ENCODE peak calls at places on chromosomes 6 and 20, in nine cellular contexts. Z, S, B, E, T, I, V, J and Y are unnamed samples.

GRCh38 chr20:19726126-19726525 is 31.9 kb upstream of the RIN2 start:
- DNase-seq in Z (no peak), S (no peak), B (no peak), E (no peak), T (no peak), I (no peak), V (no peak), J (no peak), Y (peak; percentile 57)

GRCh38 chr6:112205521-112206458 is 48.6 kb downstream of the LAMA4 start:
- DNase-seq in Z (no peak), S (no peak), B (no peak), E (no peak), T (no peak), I (no peak), V (no peak), J (no peak), Y (no peak)

GRCh38 chr6:11815231-11815630 is 36.6 kb upstream of the ADTRP start:
- DNase-seq in Z (no peak), S (no peak), B (peak; percentile 54), E (no peak), T (no peak), I (no peak), V (no peak), J (no peak), Y (peak; percentile 14)

GRCh38 chr6:109094351-109095035 is at the start of gene SESN1:
- DNase-seq in Z (peak; percentile 94), S (peak; percentile 80), B (peak; percentile 96), E (peak; percentile 68), T (peak; percentile 94), I (peak; percentile 76), V (peak; percentile 65), J (peak; percentile 70), Y (peak; percentile 93)

GRCh38 chr6:154394571-154394970 is 38.0 kb upstream of the IPCEF1 start:
- DNase-seq in Z (no peak), S (no peak), B (no peak), E (no peak), T (no peak), I (no peak), V (no peak), J (no peak), Y (no peak)

GRCh38 chr20:60447703-60448102 is 489.5 kb downstream of the CDH26 start:
- DNase-seq in Z (no peak), S (no peak), B (no peak), E (no peak), T (no peak), I (no peak), V (no peak), J (no peak), Y (no peak)

GRCh38 chr6:19472168-19472567 is 365.0 kb upstream of the ID4 start:
- DNase-seq in Z (no peak), S (no peak), B (peak; percentile 75), E (no peak), T (no peak), I (no peak), V (peak; percentile 22), J (no peak), Y (peak; percentile 0)

GRCh38 chr20:47356220-47356525 is 326 bp downstream of the ZMYND8 start:
- DNase-seq in Z (no peak), S (no peak), B (no peak), E (no peak), T (no peak), I (no peak), V (no peak), J (no peak), Y (no peak)

GRCh38 chr6:21958428-21958827 is 338.4 kb downstream of the PRL start:
- DNase-seq in Z (no peak), S (no peak), B (no peak), E (no peak), T (no peak), I (no peak), V (no peak), J (no peak), Y (no peak)

GRCh38 chr20:49990310-49990720 is 7.5 kb downstream of the SNAI1 start:
- DNase-seq in Z (no peak), S (no peak), B (no peak), E (no peak), T (no peak), I (no peak), V (no peak), J (no peak), Y (no peak)

GRCh38 chr6:30450908-30451818 is 38.1 kb upstream of the HLA-E start:
- DNase-seq in Z (no peak), S (peak; percentile 24), B (peak; percentile 18), E (no peak), T (peak; percentile 65), I (peak; percentile 47), V (no peak), J (peak; percentile 21), Y (peak; percentile 54)

GRCh38 chr20:558117-558516 is 14.5 kb upstream of the CSNK2A1 start:
- DNase-seq in Z (no peak), S (no peak), B (no peak), E (no peak), T (no peak), I (no peak), V (no peak), J (no peak), Y (no peak)

GRCh38 chr6:9409126-9409525 is 973.8 kb upstream of the SLC35B3 start:
- DNase-seq in Z (no peak), S (no peak), B (no peak), E (no peak), T (no peak), I (no peak), V (no peak), J (no peak), Y (no peak)

GRCh38 chr6:113047148-113047547 is 700.0 kb downstream of the RFPL4B start:
- DNase-seq in Z (no peak), S (no peak), B (peak; percentile 23), E (no peak), T (no peak), I (no peak), V (no peak), J (no peak), Y (peak; percentile 91)

GRCh38 chr20:37379967-37380828 is 34.3 kb downstream of the SRC start:
- DNase-seq in Z (no peak), S (no peak), B (no peak), E (no peak), T (peak; percentile 32), I (no peak), V (no peak), J (no peak), Y (no peak)